ENCODE peak calls at places on chromosomes 6 and 20, in nine cellular contexts. V, U, W, N, R, X, S, O and B are unnamed samples. For H3K4me1 and H3K27me3, the result is how much of the 10 kb centered on the place peaks cover.

GRCh38 chr6:52650946-52651345 is 20.0 kb upstream of the TMEM14A start:
- DNase-seq in V (no peak), N (no peak), R (no peak), X (no peak), U (no peak), O (no peak), W (no peak), S (no peak), B (no peak)

GRCh38 chr6:84685983-84686584 is 78.3 kb downstream of the TBX18 start:
- DNase-seq in V (peak), N (no peak), X (no peak), R (no peak), U (no peak), W (no peak), S (no peak), O (no peak), B (no peak)

GRCh38 chr20:51481311-51481997 is 61.1 kb downstream of the NFATC2 start:
- DNase-seq in O (no peak), V (no peak), W (no peak), N (no peak), S (no peak), X (peak), U (no peak), R (no peak), B (no peak)

GRCh38 chr6:121885399-121886152 is 450.1 kb downstream of the GJA1 start:
- DNase-seq in U (no peak), R (no peak), N (no peak), O (no peak), W (no peak), X (no peak), V (no peak), S (no peak), B (no peak)

GRCh38 chr6:119349041-119349340 is 570 bp downstream of the MAN1A1 start:
- DNase-seq in W (peak), X (no peak), V (no peak), N (no peak), R (no peak), U (no peak), O (no peak), S (no peak), B (peak)

GRCh38 chr6:21398741-21399140 is 194.8 kb upstream of the SOX4 start:
- DNase-seq in U (no peak), R (no peak), V (no peak), W (no peak), S (no peak), X (no peak), N (no peak), O (no peak), B (no peak)

GRCh38 chr6:137882225-137882961 is 15.3 kb downstream of the TNFAIP3 start:
- DNase-seq in X (peak), W (no peak), N (no peak), O (no peak), V (no peak), U (no peak), R (no peak), S (no peak), B (no peak)

GRCh38 chr6:352896-353470 is 38.6 kb upstream of the IRF4 start:
- DNase-seq in U (no peak), O (no peak), S (no peak), N (no peak), V (no peak), R (no peak), X (no peak), W (no peak), B (peak)

GRCh38 chr20:46757754-46758678 is 48.6 kb downstream of the SLC2A10 start:
- DNase-seq in N (no peak), O (peak), X (no peak), U (peak), V (peak), S (peak), W (peak), R (peak), B (peak)

GRCh38 chr6:44075137-44076015 is 51.9 kb downstream of the MRPL14 start:
- DNase-seq in X (no peak), U (no peak), R (no peak), V (no peak), S (no peak), W (no peak), O (no peak), N (no peak), B (no peak)

GRCh38 chr6:109318328-109318876 is 63.9 kb downstream of the CD164 start:
- DNase-seq in U (peak), O (peak), N (no peak), W (no peak), X (no peak), S (peak), V (peak), R (no peak), B (peak)

GRCh38 chr20:63397946-63398450 is 36.8 kb upstream of the CHRNA4 start:
- DNase-seq in R (no peak), N (no peak), W (no peak), U (no peak), X (no peak), V (no peak), O (no peak), S (no peak), B (no peak)

GRCh38 chr6:14035448-14035847 is 82.1 kb upstream of the CD83 start:
- DNase-seq in R (peak), S (peak), O (no peak), V (no peak), N (no peak), U (no peak), X (no peak), W (peak), B (no peak)

GRCh38 chr6:148459228-148459627 is 116.6 kb downstream of the SASH1 start:
- DNase-seq in R (no peak), V (no peak), O (no peak), U (no peak), W (no peak), X (no peak), S (no peak), N (no peak), B (no peak)

GRCh38 chr20:17794400-17794799 is 94.6 kb downstream of the BANF2 start:
- DNase-seq in U (peak), W (peak), V (no peak), R (no peak), X (no peak), O (no peak), S (peak), N (no peak), B (no peak)

DNA sequence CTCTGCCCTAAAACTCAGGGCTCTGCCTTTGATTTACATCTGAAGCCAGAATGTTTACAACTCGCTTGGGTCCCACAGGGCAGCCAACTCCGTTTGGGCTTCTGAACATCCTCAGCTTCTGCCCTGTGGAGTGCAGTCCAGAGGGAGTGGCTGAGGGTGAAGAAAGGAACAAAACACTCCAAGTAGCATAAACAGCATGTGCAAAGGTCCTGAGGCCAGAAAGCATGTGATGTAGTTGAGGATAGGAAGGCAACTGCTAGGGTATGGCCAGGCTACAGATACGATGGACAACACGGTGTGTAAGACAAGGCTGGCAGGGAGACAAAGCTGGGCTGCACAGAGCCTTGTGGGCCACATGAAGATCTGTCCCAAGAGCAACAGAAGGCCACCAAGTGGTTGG is 12.5 kb downstream of the JAG1 start:
- DNase-seq in X (no peak), U (no peak), R (no peak), V (no peak), S (no peak), O (no peak), W (no peak), N (no peak), B (no peak)
- H3K4me1 ChIP-seq in X (under half), U (under half), R (under half), V (under half), S (half or more), O (under half), W (half or more), N (under half), B (under half)

GRCh38 chr6:163190786-163191185 is 223.7 kb upstream of the QKI start:
- DNase-seq in U (no peak), X (no peak), V (no peak), O (no peak), S (no peak), N (no peak), R (no peak), W (no peak), B (no peak)
- H3K27me3 ChIP-seq in U (under half), X (under half), V (under half), O (under half), S (under half), N (under half), R (under half), W (under half), B (under half)

DNA sequence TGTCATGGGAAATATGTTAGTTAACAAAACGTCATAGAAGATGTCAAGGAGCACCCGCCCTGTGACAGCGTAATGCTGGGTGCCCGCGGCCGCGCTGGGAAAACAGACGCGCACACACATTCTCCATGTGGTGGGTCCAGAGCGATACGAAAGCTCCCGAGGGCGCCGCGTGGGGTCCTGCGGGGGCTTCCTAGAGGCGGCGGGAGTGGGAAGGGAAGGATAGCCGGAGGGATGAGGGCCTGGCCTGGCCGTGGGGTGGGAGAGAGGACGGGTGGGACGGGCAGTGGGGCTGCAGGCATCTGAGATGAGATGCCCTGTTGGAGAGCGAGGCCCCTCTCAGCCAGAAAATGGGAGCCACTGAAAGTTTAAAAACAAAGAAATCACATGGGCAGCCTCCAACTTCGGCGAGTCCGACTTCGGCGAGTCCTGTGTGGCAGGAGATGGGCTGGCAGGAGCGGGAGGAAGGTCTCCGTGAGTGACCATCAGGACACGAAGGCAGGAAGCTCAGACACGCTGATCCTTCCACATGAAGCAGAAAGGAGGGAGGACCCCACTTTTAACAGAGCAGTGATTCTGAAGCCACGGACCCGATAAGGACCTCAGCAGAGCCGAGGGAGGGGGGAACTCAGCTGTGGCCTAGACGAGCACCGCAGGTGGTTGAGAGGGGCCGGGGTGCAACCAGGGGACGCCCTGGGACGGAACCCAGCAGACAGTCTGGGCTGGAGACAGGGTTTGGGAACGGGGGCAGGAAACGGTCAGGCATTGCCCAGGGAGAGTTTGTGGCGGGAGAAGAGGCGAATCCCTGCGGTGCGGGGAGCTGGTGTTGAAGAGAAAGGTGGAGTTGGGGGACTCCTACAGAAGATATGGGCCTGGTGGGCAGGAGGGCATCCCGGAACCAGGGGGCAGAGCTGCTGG is 114.1 kb upstream of the FRMD1 start:
- DNase-seq in O (peak), V (no peak), S (no peak), N (no peak), U (no peak), W (no peak), X (no peak), R (no peak), B (no peak)
- H3K4me1 ChIP-seq in O (under half), V (under half), S (under half), N (under half), U (under half), W (under half), X (under half), R (under half), B (under half)

GRCh38 chr6:1378224-1379025 is 11.0 kb upstream of the FOXF2 start:
- DNase-seq in X (no peak), W (no peak), U (no peak), V (no peak), S (no peak), O (no peak), R (no peak), N (no peak), B (no peak)

GRCh38 chr6:1380625-1381396 is 8.6 kb upstream of the FOXF2 start:
- DNase-seq in W (no peak), S (no peak), V (no peak), U (no peak), X (no peak), R (no peak), N (no peak), O (no peak), B (no peak)

GRCh38 chr6:1379810-1380198 is 9.6 kb upstream of the FOXF2 start:
- DNase-seq in V (no peak), X (no peak), O (no peak), U (no peak), W (no peak), R (no peak), N (no peak), S (no peak), B (no peak)

GRCh38 chr6:1377526-1378223 is 11.7 kb upstream of the FOXF2 start:
- DNase-seq in S (no peak), N (no peak), W (no peak), O (no peak), R (no peak), X (no peak), V (no peak), U (no peak), B (no peak)

DNA sequence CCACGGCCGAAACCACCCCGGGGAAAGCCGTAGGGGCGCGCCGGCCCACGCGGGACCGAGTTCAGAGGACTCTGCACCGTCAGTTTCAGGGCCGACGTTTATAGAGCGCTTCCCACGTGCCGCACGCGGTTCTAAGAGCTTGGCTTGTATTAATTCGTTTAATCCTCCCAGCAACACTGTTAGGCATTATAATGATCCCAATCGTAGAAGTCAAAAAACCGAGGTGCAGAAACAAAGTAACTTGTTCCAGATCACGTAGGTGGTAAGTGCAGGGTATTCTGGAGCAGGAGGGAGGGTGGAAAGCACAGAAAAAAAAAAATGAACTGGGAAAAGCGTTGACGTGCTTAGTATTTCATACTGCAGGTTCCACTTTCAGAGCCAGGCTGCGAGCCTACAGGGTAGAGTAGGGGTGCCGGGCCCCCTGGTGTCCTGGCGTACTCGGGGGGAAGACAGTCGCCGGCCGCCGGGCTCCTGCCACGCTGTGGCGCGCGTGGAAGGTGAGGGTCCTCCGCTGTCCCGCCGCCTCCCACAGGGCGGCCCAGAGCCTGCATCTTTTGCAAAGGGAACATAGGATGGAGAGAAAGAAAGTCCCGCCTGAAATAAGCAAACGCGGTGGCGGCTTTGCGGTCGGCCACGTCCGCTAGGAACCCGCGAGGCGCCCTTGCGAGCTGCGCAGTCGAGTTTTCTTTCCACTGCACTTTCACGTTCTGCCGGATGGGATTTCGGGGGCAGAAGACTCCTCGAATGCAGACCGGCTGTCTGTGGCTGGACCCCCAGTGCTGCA is 10.2 kb upstream of the FOXF2 start:
- DNase-seq in N (no peak), S (no peak), O (no peak), U (no peak), W (no peak), X (no peak), R (no peak), V (no peak), B (no peak)
- H3K27me3 ChIP-seq in N (under half), S (under half), O (half or more), U (under half), W (under half), X (under half), R (half or more), V (half or more), B (under half)

DNA sequence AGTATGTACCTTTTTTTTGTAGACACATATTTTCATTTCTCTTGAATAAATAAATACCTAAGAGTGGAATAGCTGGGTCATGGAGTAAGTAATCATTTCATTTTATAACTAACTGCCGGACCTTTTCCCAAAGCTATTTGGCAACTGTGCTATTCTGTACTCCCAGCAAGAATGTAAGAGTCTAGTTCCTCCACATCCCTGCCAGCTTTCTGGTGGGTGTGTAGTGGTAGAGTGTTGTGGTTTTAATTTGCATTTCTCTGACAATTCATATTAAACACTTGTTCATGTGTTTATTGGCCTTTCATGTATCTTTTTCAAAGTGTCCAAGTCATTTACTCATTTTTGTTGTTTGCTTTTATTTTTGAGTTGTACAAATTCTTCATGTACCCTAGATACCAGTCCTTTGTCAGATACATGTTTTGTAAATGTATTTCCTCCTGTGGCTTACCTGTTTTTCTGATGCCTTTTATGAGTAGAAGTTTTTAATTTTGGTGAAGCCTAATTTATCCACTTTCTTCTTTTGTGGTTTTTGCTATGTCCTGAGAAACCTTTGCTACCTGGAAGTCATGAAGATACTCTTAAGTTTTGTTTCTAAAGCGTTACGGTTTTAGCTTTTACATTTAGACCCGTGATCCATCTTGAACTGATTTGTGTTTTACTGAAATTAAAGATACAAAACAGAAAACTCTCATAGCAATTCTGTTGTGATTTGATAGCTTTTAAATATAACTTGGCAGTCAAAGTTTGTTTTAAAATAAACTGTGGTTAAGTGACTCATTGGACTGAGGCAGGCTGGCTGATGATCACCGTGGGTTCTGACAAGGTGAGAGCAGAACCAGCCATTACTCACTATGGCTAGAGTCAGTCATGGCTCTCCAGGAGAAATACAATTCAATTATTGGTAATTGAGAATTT is 7.9 kb downstream of the MYLIP start:
- DNase-seq in V (no peak), S (no peak), X (peak), O (no peak), U (peak), W (no peak), R (no peak), N (no peak), B (no peak)
- H3K4me1 ChIP-seq in V (under half), S (half or more), X (half or more), O (under half), U (under half), W (half or more), R (under half), N (under half), B (under half)

DNA sequence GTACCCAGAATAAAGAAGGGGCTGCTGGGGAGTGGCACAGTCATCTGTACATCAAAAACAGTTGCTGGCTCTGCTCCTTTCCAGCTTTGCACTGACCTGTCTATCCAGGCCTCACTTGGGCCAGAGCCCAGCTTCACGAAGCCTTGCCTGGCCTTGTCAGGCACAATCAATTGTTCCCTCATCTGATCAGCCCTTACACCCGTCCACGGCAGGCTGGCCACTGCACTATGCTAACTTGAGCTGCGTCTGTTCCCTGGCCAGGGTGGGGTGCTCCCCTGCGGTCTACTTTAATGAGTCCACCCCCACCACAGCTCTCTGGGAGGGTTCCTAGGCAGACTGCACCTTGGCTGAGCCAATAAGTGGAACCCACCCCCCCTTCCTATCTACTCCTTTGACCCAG is 74.2 kb upstream of the MLN start:
- DNase-seq in R (no peak), O (no peak), V (no peak), U (peak), X (no peak), W (no peak), S (peak), N (no peak), B (no peak)
- H3K27me3 ChIP-seq in R (under half), O (under half), V (under half), U (under half), X (under half), W (under half), S (under half), N (under half), B (under half)

GRCh38 chr20:4156411-4156810 is 141.1 kb upstream of the RNF24 start:
- DNase-seq in V (peak), S (no peak), U (no peak), W (no peak), X (no peak), N (no peak), R (no peak), O (no peak), B (no peak)
- H3K4me1 ChIP-seq in V (under half), S (under half), U (under half), W (under half), X (under half), N (under half), R (under half), O (under half), B (under half)

DNA sequence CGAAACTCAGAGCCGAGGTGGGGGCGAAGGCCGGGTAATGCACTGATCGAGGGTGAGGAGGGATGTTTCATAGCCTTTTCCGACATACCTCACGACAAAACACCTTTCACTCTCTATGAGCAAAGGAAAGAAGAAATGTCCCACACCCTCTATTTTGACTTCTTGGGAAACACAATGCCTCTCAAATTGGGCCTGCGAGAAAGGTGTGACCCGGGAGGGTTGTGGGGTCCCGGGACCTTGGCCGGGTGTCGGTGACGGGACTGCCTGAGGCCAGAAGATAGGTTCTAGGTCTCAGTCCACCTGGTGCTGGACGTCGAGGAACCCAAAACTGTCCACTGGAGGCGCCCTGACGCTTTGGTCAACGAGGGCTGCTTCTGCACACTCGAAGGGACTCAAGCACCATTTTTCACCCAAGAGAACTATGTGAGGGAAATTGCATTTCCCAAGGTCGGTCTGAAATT is 41.1 kb upstream of the OSTM1 start:
- DNase-seq in V (peak), R (no peak), W (peak), N (no peak), U (no peak), O (peak), S (peak), X (no peak), B (peak)
- H3K27me3 ChIP-seq in V (half or more), R (half or more), W (under half), N (under half), U (under half), O (half or more), S (under half), X (half or more), B (under half)

GRCh38 chr20:5657873-5658200 is 92.4 kb upstream of the SHLD1 start:
- DNase-seq in U (no peak), W (no peak), S (no peak), X (no peak), R (no peak), N (no peak), O (no peak), V (no peak), B (no peak)
- H3K4me1 ChIP-seq in U (under half), W (under half), S (under half), X (under half), R (under half), N (under half), O (under half), V (under half), B (under half)